ENCODE peak calls at places on chromosomes 6 and 20, in nine cellular contexts. B is mammary epithelial cell; I is CD8-positive, alpha-beta memory T cell; E is CD8-positive, alpha-beta T cell; Q is NB4; T is naive thymus-derived CD4-positive, alpha-beta T cell; G is IMR-90; R is GM23338; F is esophagus squamous epithelium. Z is an unnamed sample.

GRCh38 chr6:55397986-55398385 is 70.7 kb downstream of the GFRAL start:
- DNase-seq in Q (no peak), B (no peak), G (peak; percentile 86), R (no peak), F (no peak), I (no peak), T (no peak), E (no peak), Z (no peak)

GRCh38 chr6:44898296-44898930 is 429.7 kb upstream of the RUNX2 start:
- DNase-seq in G (peak; percentile 64), T (no peak), E (no peak), I (no peak), B (peak; percentile 54), R (no peak), Q (no peak), F (no peak), Z (no peak)

GRCh38 chr20:46312945-46313861 is 4.9 kb upstream of the CDH22 start:
- DNase-seq in I (no peak), E (no peak), G (no peak), Q (no peak), F (no peak), R (no peak), T (no peak), B (no peak), Z (no peak)

GRCh38 chr6:35080016-35080680 is 61.0 kb downstream of the TCP11 start:
- DNase-seq in F (no peak), Q (no peak), B (no peak), I (no peak), R (no peak), G (no peak), T (no peak), E (no peak), Z (no peak)

GRCh38 chr6:141167945-141168344 is 964.8 kb upstream of the GJE1 start:
- DNase-seq in E (no peak), T (no peak), G (no peak), Q (no peak), B (no peak), R (no peak), I (no peak), F (no peak), Z (no peak)

GRCh38 chr6:146892283-146892612 is 293.5 kb downstream of the ADGB start:
- DNase-seq in G (no peak), F (no peak), T (no peak), I (no peak), E (no peak), Q (no peak), B (no peak), R (no peak), Z (no peak)

GRCh38 chr20:7950387-7950786 is 10.1 kb upstream of the HAO1 start:
- DNase-seq in F (no peak), G (no peak), E (no peak), T (no peak), R (no peak), Q (no peak), B (no peak), I (no peak), Z (no peak)

GRCh38 chr6:27805347-27805746 is 106.8 kb downstream of the OR2B2 start:
- DNase-seq in R (no peak), B (no peak), Q (no peak), I (no peak), F (no peak), E (no peak), G (no peak), T (no peak), Z (no peak)

GRCh38 chr20:49303211-49303610 is 25.4 kb upstream of the ZNFX1 start:
- DNase-seq in I (no peak), T (no peak), F (no peak), G (no peak), Q (no peak), E (no peak), R (no peak), B (no peak), Z (no peak)

GRCh38 chr20:10843161-10843711 is 169.4 kb upstream of the JAG1 start:
- DNase-seq in I (no peak), R (no peak), F (no peak), B (no peak), G (peak; percentile 33), Q (no peak), T (no peak), E (no peak), Z (no peak)

GRCh38 chr6:134299236-134299635 is 18.7 kb downstream of the SGK1 start:
- DNase-seq in B (no peak), R (no peak), I (no peak), Q (no peak), T (no peak), G (peak; percentile 84), F (no peak), E (no peak), Z (no peak)

GRCh38 chr6:41704028-41704427 is 31.4 kb downstream of the TFEB start:
- DNase-seq in Q (no peak), F (no peak), E (no peak), B (no peak), T (no peak), G (no peak), I (no peak), R (no peak), Z (no peak)

GRCh38 chr6:41705996-41706835 is 29.2 kb downstream of the TFEB start:
- DNase-seq in R (peak; percentile 84), E (peak; percentile 15), I (no peak), Q (peak; percentile 93), B (peak; percentile 71), T (no peak), F (peak; percentile 41), G (peak; percentile 68), Z (peak; percentile 69)

GRCh38 chr6:41702771-41703494 is 32.5 kb downstream of the TFEB start:
- DNase-seq in I (no peak), Q (no peak), G (no peak), T (no peak), B (no peak), F (no peak), R (no peak), E (no peak), Z (no peak)

GRCh38 chr6:41705329-41705995 is 29.9 kb downstream of the TFEB start:
- DNase-seq in T (no peak), B (no peak), G (no peak), E (no peak), I (no peak), R (no peak), Q (no peak), F (no peak), Z (no peak)

GRCh38 chr6:41704656-41705328 is 30.6 kb downstream of the TFEB start:
- DNase-seq in I (no peak), R (no peak), T (no peak), Q (no peak), F (no peak), E (no peak), B (no peak), G (no peak), Z (no peak)
- H3K4me3 ChIP-seq in I (no peak overlapping the region), R (no peak overlapping the region), T (no peak overlapping the region), Q (no peak overlapping the region), F (no peak overlapping the region), E (no peak overlapping the region), B (no peak overlapping the region), G (no peak overlapping the region), Z (no peak overlapping the region)

GRCh38 chr20:40682104-40683045 is 6.7 kb downstream of the MAFB start:
- DNase-seq in Q (no peak), R (peak; percentile 54), G (no peak), B (no peak), I (no peak), E (no peak), T (no peak), F (no peak), Z (no peak)
- H3K4me3 ChIP-seq in Q (no peak overlapping the region), R (peak overlapping the region; percentile 61), G (no peak overlapping the region), B (no peak overlapping the region), I (no peak overlapping the region), E (no peak overlapping the region), T (no peak overlapping the region), F (no peak overlapping the region), Z (peak overlapping the region; percentile 78)

GRCh38 chr6:169034523-169035167 is 219.0 kb downstream of the THBS2 start:
- DNase-seq in E (no peak), T (no peak), B (no peak), F (no peak), Q (no peak), I (no peak), R (no peak), G (peak; percentile 10), Z (no peak)
- H3K4me3 ChIP-seq in E (no peak overlapping the region), T (no peak overlapping the region), B (no peak overlapping the region), F (no peak overlapping the region), Q (no peak overlapping the region), I (no peak overlapping the region), R (no peak overlapping the region), G (no peak overlapping the region), Z (no peak overlapping the region)

DNA sequence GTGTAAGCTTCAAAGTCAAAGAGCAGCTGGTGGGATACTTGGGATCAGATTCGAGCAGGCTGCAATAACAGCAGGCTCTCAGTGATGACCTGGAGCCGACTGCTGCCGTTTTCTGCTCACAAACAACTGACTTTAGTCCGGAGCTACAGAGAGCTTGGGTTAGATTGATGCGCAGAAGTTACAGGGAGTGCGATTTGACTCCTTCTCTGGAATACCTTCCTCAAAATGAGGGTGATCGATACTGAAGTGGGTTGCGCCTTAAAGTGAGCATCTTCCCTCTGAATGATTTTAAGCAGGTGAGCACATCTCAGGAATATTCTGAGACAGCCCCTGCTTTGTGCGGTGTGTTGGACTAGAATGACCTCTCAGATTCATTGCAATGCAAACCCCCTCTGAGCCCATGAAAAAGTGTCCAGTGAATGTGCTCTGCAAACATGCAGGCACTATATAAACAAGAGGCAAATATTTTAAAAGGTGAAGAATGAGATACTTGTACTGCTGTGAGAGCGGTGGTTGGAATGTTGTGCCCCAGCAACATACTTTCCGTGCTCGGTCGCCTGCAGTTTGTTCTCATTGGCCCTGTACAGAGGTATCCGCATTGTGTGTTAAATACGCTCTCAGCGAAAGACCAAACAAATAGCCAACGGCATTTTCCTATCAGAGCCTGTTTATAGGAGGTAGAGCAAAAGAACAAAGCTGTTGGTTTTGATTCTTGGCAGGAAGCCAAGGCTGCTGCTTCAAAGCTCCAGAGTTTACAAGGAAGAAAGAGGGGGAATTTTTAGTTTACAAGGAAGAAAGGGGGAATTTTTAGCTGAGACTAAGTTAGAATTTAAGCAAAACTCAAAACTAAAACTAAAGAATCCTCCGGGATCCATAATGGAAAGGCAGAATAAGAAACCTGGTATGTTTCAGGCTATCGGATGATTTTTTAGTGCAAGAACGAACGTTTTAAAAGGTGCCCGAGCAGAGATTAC is 67.7 kb downstream of the PHACTR2 start:
- DNase-seq in R (peak; percentile 72), I (no peak), G (peak; percentile 76), B (no peak), T (no peak), E (no peak), Q (no peak), F (no peak), Z (no peak)
- H3K4me3 ChIP-seq in R (no peak overlapping the region), I (no peak overlapping the region), G (peak overlapping the region; percentile 12), B (no peak overlapping the region), T (no peak overlapping the region), E (no peak overlapping the region), Q (no peak overlapping the region), F (no peak overlapping the region), Z (peak overlapping the region; percentile 15)

GRCh38 chr20:41027872-41028358 is 707 bp upstream of the TOP1 start:
- DNase-seq in E (no peak), Q (peak; percentile 16), G (no peak), R (no peak), B (no peak), F (no peak), I (no peak), T (no peak), Z (no peak)
- H3K4me3 ChIP-seq in E (peak overlapping the region; percentile 76), Q (peak overlapping the region; percentile 69), G (peak overlapping the region; percentile 26), R (peak overlapping the region; percentile 64), B (peak overlapping the region; percentile 92), F (peak overlapping the region; percentile 100), I (peak overlapping the region; percentile 61), T (peak overlapping the region; percentile 58), Z (peak overlapping the region; percentile 96)